ENCODE peak calls at places on chromosomes 1 and 21, in six cellular contexts. One of them, this sample, is unnamed. For H3K4me1, the result is how much of the 10 kb centered on the place peaks cover.

GRCh38 chr1:65958561-65959350 is 166.1 kb downstream of the PDE4B start:
- DNase-seq in lower lobe of right lung: peak
- DNase-seq in right atrium auricular region: no peak
- DNase-seq in left lung: no peak
- DNase-seq in mesendoderm: peak
- DNase-seq in esophagus squamous epithelium: no peak
- DNase-seq in this sample: no peak

GRCh38 chr1:245353411-245353810 is 198.6 kb downstream of the KIF26B start:
- DNase-seq in lower lobe of right lung: no peak
- DNase-seq in right atrium auricular region: no peak
- DNase-seq in left lung: no peak
- DNase-seq in mesendoderm: no peak
- DNase-seq in esophagus squamous epithelium: no peak
- DNase-seq in this sample: no peak

GRCh38 chr1:192810253-192810880 is 1.5 kb downstream of the RGS2 start:
- DNase-seq in lower lobe of right lung: no peak
- DNase-seq in right atrium auricular region: no peak
- DNase-seq in left lung: peak
- DNase-seq in mesendoderm: peak
- DNase-seq in esophagus squamous epithelium: no peak
- DNase-seq in this sample: no peak

GRCh38 chr1:32334864-32335618 is 992 bp downstream of the MARCKSL1 start:
- DNase-seq in lower lobe of right lung: peak
- DNase-seq in right atrium auricular region: no peak
- DNase-seq in left lung: peak
- DNase-seq in mesendoderm: peak
- DNase-seq in esophagus squamous epithelium: no peak
- DNase-seq in this sample: no peak

GRCh38 chr21:41931041-41931451 is 22.8 kb downstream of the C2CD2 start:
- DNase-seq in lower lobe of right lung: no peak
- DNase-seq in right atrium auricular region: no peak
- DNase-seq in left lung: peak
- DNase-seq in mesendoderm: peak
- DNase-seq in esophagus squamous epithelium: no peak
- DNase-seq in this sample: no peak

GRCh38 chr1:160779662-160780397 is 16.1 kb upstream of the LY9 start:
- DNase-seq in lower lobe of right lung: no peak
- DNase-seq in right atrium auricular region: no peak
- DNase-seq in left lung: no peak
- DNase-seq in mesendoderm: peak
- DNase-seq in esophagus squamous epithelium: no peak
- DNase-seq in this sample: no peak

GRCh38 chr1:45928486-45929205 is 125.2 kb downstream of the MAST2 start:
- DNase-seq in lower lobe of right lung: no peak
- DNase-seq in right atrium auricular region: no peak
- DNase-seq in left lung: no peak
- DNase-seq in mesendoderm: peak
- DNase-seq in esophagus squamous epithelium: no peak
- DNase-seq in this sample: no peak

GRCh38 chr1:151972533-151973270 is 21.0 kb downstream of the S100A10 start:
- DNase-seq in lower lobe of right lung: no peak
- DNase-seq in right atrium auricular region: no peak
- DNase-seq in left lung: peak
- DNase-seq in mesendoderm: peak
- DNase-seq in esophagus squamous epithelium: no peak
- DNase-seq in this sample: peak

GRCh38 chr1:89739013-89739843 is 81.6 kb upstream of the LRRC8D start:
- DNase-seq in lower lobe of right lung: no peak
- DNase-seq in right atrium auricular region: no peak
- DNase-seq in left lung: peak
- DNase-seq in mesendoderm: no peak
- DNase-seq in esophagus squamous epithelium: no peak
- DNase-seq in this sample: no peak

GRCh38 chr1:182889997-182890396 is 50.9 kb downstream of the DHX9 start:
- DNase-seq in lower lobe of right lung: no peak
- DNase-seq in right atrium auricular region: no peak
- DNase-seq in left lung: no peak
- DNase-seq in mesendoderm: no peak
- DNase-seq in esophagus squamous epithelium: no peak
- DNase-seq in this sample: no peak

GRCh38 chr1:81489372-81489934 is 311.3 kb upstream of the ADGRL2 start:
- DNase-seq in lower lobe of right lung: no peak
- DNase-seq in right atrium auricular region: no peak
- DNase-seq in left lung: no peak
- DNase-seq in mesendoderm: no peak
- DNase-seq in esophagus squamous epithelium: no peak
- DNase-seq in this sample: no peak

GRCh38 chr21:41770901-41771624 is 4.2 kb upstream of the RIPK4 start:
- DNase-seq in lower lobe of right lung: no peak
- DNase-seq in right atrium auricular region: no peak
- DNase-seq in left lung: no peak
- DNase-seq in mesendoderm: no peak
- DNase-seq in esophagus squamous epithelium: no peak
- DNase-seq in this sample: no peak

GRCh38 chr1:201154389-201155165 is at the start of gene TMEM9:
- DNase-seq in lower lobe of right lung: peak
- DNase-seq in right atrium auricular region: peak
- DNase-seq in left lung: peak
- DNase-seq in mesendoderm: peak
- DNase-seq in esophagus squamous epithelium: peak
- DNase-seq in this sample: peak

GRCh38 chr1:145849356-145850165 is 4.1 kb downstream of the NUDT17 start:
- DNase-seq in lower lobe of right lung: no peak
- DNase-seq in right atrium auricular region: no peak
- DNase-seq in left lung: no peak
- DNase-seq in mesendoderm: peak
- DNase-seq in esophagus squamous epithelium: no peak
- DNase-seq in this sample: no peak

GRCh38 chr21:38342734-38343133 is 85.9 kb downstream of the KCNJ15 start:
- DNase-seq in lower lobe of right lung: no peak
- DNase-seq in right atrium auricular region: no peak
- DNase-seq in left lung: no peak
- DNase-seq in mesendoderm: no peak
- DNase-seq in esophagus squamous epithelium: no peak
- DNase-seq in this sample: no peak

GRCh38 chr1:87685366-87686136 is 356.9 kb downstream of the LMO4 start:
- DNase-seq in lower lobe of right lung: no peak
- DNase-seq in right atrium auricular region: no peak
- DNase-seq in left lung: no peak
- DNase-seq in mesendoderm: no peak
- DNase-seq in esophagus squamous epithelium: no peak
- DNase-seq in this sample: peak

GRCh38 chr1:149848811-149849210 is 50.6 kb upstream of the BOLA1 start:
- DNase-seq in lower lobe of right lung: no peak
- DNase-seq in right atrium auricular region: no peak
- DNase-seq in left lung: no peak
- DNase-seq in mesendoderm: peak
- DNase-seq in esophagus squamous epithelium: no peak
- DNase-seq in this sample: no peak

GRCh38 chr1:232562855-232563510 is 67.0 kb downstream of the SIPA1L2 start:
- DNase-seq in lower lobe of right lung: no peak
- DNase-seq in right atrium auricular region: no peak
- DNase-seq in left lung: no peak
- DNase-seq in mesendoderm: no peak
- DNase-seq in esophagus squamous epithelium: no peak
- DNase-seq in this sample: no peak

GRCh38 chr1:150235436-150235851 is 468 bp downstream of the ANP32E start:
- DNase-seq in lower lobe of right lung: no peak
- DNase-seq in right atrium auricular region: no peak
- DNase-seq in left lung: no peak
- DNase-seq in mesendoderm: peak
- DNase-seq in esophagus squamous epithelium: no peak
- DNase-seq in this sample: no peak

GRCh38 chr21:41701749-41702148 is 65.1 kb downstream of the RIPK4 start:
- DNase-seq in lower lobe of right lung: no peak
- DNase-seq in right atrium auricular region: no peak
- DNase-seq in left lung: no peak
- DNase-seq in mesendoderm: peak
- DNase-seq in esophagus squamous epithelium: no peak
- DNase-seq in this sample: no peak

GRCh38 chr1:24204116-24204515 is 17.0 kb upstream of the IFNLR1 start:
- DNase-seq in lower lobe of right lung: no peak
- DNase-seq in right atrium auricular region: no peak
- DNase-seq in left lung: no peak
- DNase-seq in mesendoderm: no peak
- DNase-seq in esophagus squamous epithelium: no peak
- DNase-seq in this sample: no peak

GRCh38 chr1:24202987-24203386 is 15.9 kb upstream of the IFNLR1 start:
- DNase-seq in lower lobe of right lung: no peak
- DNase-seq in right atrium auricular region: no peak
- DNase-seq in left lung: no peak
- DNase-seq in mesendoderm: no peak
- DNase-seq in esophagus squamous epithelium: no peak
- DNase-seq in this sample: no peak

GRCh38 chr1:24202556-24202955 is 15.5 kb upstream of the IFNLR1 start:
- DNase-seq in lower lobe of right lung: no peak
- DNase-seq in right atrium auricular region: no peak
- DNase-seq in left lung: no peak
- DNase-seq in mesendoderm: no peak
- DNase-seq in esophagus squamous epithelium: no peak
- DNase-seq in this sample: no peak

GRCh38 chr1:24203404-24203803 is 16.3 kb upstream of the IFNLR1 start:
- DNase-seq in lower lobe of right lung: no peak
- DNase-seq in right atrium auricular region: no peak
- DNase-seq in left lung: no peak
- DNase-seq in mesendoderm: no peak
- DNase-seq in esophagus squamous epithelium: no peak
- DNase-seq in this sample: no peak

DNA sequence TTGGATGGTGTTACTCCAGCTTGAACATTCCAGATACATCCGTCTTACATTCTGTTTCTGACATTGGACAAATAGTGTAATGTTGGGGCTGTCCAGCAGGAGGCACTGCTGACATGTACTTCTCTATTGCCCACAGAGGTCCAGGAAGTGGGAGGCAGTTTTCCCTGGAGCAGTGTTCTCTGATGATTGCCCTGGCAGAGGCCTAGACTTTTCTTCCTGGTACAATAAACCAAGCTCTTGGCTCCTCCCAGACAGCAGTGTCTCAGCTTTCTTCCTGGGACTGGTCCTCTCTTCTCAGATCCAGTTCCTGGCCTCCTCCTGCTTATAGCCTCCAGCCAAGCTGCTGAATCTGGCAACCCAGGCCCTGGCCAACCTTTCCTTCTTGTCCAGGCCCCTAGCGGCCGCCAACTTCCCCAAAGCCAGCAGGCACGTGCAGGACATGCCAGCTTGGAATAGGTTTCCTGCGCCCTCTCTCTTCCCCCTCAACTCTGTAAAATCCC is 14.9 kb upstream of the IFNLR1 start:
- DNase-seq in lower lobe of right lung: peak
- DNase-seq in right atrium auricular region: peak
- DNase-seq in left lung: peak
- DNase-seq in mesendoderm: peak
- DNase-seq in esophagus squamous epithelium: no peak
- DNase-seq in this sample: peak
- H3K4me1 ChIP-seq in lower lobe of right lung: under half
- H3K4me1 ChIP-seq in right atrium auricular region: under half
- H3K4me1 ChIP-seq in left lung: under half
- H3K4me1 ChIP-seq in mesendoderm: under half
- H3K4me1 ChIP-seq in esophagus squamous epithelium: under half
- H3K4me1 ChIP-seq in this sample: under half

DNA sequence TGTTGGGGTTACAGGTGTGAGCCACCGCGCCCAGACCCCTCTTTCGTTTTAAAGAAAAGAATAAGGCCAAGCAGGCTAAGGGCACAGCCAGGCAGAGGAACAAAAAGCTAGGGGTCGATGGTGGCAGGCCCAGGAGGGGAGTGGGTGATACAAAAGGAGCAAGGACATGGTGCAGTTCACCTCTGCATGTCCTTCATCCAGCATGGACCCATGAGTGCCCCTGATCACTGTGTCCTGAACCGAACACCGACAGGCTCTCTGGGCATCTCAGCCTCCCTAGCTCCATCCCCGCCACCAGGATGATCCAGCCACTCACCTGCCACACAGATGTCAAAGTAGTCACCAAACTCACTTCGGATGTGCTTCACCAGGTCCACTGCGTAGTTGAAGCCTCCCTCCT is 5.9 kb downstream of the MTHFR start:
- DNase-seq in lower lobe of right lung: no peak
- DNase-seq in right atrium auricular region: no peak
- DNase-seq in left lung: no peak
- DNase-seq in mesendoderm: no peak
- DNase-seq in esophagus squamous epithelium: no peak
- DNase-seq in this sample: no peak
- H3K27ac ChIP-seq in lower lobe of right lung: no peak
- H3K27ac ChIP-seq in right atrium auricular region: peak
- H3K27ac ChIP-seq in left lung: no peak
- H3K27ac ChIP-seq in mesendoderm: no peak
- H3K27ac ChIP-seq in esophagus squamous epithelium: no peak
- H3K27ac ChIP-seq in this sample: no peak

DNA sequence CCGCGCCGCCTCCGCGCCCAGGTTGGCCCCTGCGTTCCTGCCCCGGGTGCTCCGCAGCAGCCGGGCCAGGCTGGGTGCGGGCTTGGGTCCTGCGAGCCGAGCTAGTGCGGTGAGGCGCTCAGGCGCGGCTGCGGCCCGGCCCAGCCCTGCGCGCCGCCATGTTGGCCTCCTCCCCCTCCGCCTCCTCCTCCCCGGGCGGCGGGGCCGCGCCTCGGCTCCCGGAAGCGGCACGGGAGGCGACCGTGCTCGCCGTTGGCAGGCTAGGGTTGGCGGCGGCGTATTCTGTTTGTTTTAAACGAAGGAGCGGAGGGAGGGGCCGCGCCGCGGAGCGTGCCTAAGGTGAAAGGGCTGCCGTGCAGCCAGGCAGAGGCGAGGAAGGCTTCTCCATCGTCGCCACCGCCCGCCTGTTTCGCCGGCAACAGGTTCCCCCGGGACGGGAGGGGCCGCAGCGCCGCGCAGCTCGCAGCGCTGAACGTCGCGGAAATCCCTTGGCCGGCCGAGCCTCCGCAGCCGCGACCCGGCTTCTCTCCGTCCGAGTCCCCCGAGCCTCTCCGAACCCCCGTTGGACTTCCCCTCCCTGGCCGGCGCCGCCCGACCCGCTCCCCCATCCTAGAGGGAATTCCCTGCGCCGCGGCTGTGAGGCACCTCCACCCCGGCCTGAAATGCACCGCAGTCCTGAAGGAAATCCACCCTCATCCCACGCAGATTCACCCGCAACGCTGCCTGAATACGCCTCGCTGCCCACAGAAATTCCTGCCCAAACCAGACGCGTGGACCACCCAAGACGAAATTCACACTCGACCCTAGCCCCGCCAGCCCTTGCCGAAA is at the start of gene USP24:
- DNase-seq in lower lobe of right lung: peak
- DNase-seq in right atrium auricular region: peak
- DNase-seq in left lung: peak
- DNase-seq in mesendoderm: peak
- DNase-seq in esophagus squamous epithelium: peak
- DNase-seq in this sample: peak
- H3K4me1 ChIP-seq in lower lobe of right lung: half or more
- H3K4me1 ChIP-seq in right atrium auricular region: half or more
- H3K4me1 ChIP-seq in left lung: half or more
- H3K4me1 ChIP-seq in mesendoderm: under half
- H3K4me1 ChIP-seq in esophagus squamous epithelium: under half
- H3K4me1 ChIP-seq in this sample: under half

GRCh38 chr1:44651069-44651468 is 23.2 kb downstream of the TMEM53 start:
- DNase-seq in lower lobe of right lung: no peak
- DNase-seq in right atrium auricular region: no peak
- DNase-seq in left lung: no peak
- DNase-seq in mesendoderm: no peak
- DNase-seq in esophagus squamous epithelium: no peak
- DNase-seq in this sample: no peak
- H3K27ac ChIP-seq in lower lobe of right lung: no peak
- H3K27ac ChIP-seq in right atrium auricular region: no peak
- H3K27ac ChIP-seq in left lung: no peak
- H3K27ac ChIP-seq in mesendoderm: no peak
- H3K27ac ChIP-seq in esophagus squamous epithelium: no peak
- H3K27ac ChIP-seq in this sample: no peak